ENCODE peak calls at places on chromosomes 12 and 14, in six cellular contexts. U is HCT116, C is neural progenitor cell, N is GM23248, T is MM.1S, A is OCI-LY7. X is an unnamed sample.

GRCh38 chr12:105204916-105205315 is 31.1 kb downstream of the APPL2 start:
- DNase-seq in C (no peak), A (no peak), N (peak; percentile 100), U (no peak), T (no peak), X (no peak)

GRCh38 chr12:71589478-71589881 is 74.2 kb downstream of the ZFC3H1 start:
- DNase-seq in U (no peak), N (peak; percentile 37), C (no peak), A (no peak), T (no peak), X (no peak)

GRCh38 chr12:2057041-2057792 is 4.4 kb downstream of the CACNA1C start:
- DNase-seq in N (peak; percentile 64), T (peak; percentile 52), U (peak; percentile 34), A (peak; percentile 78), C (peak; percentile 93), X (peak; percentile 97)

GRCh38 chr12:117596968-117597367 is 235.5 kb upstream of the NOS1 start:
- DNase-seq in N (no peak), A (no peak), U (no peak), T (no peak), C (no peak), X (no peak)

GRCh38 chr12:84727964-84728363 is 184.6 kb downstream of the SLC6A15 start:
- DNase-seq in U (no peak), T (peak; percentile 41), N (peak; percentile 9), A (no peak), C (no peak), X (peak; percentile 65)

GRCh38 chr14:30848449-30849240 is 25.7 kb upstream of the COCH start:
- DNase-seq in N (no peak), C (no peak), A (no peak), T (no peak), U (no peak), X (no peak)

GRCh38 chr12:27236498-27236897 is 7.6 kb upstream of the STK38L start:
- DNase-seq in C (no peak), A (no peak), T (no peak), U (peak; percentile 13), N (peak; percentile 65), X (no peak)

GRCh38 chr14:26383286-26383685 is 214.5 kb downstream of the NOVA1 start:
- DNase-seq in C (no peak), T (no peak), U (no peak), A (no peak), N (no peak), X (no peak)

GRCh38 chr14:75697918-75698317 is 36.9 kb downstream of the TTLL5 start:
- DNase-seq in U (no peak), T (no peak), C (no peak), N (no peak), A (no peak), X (no peak)

GRCh38 chr14:61258985-61259384 is 22.2 kb downstream of the TMEM30B start:
- DNase-seq in C (no peak), T (no peak), N (peak; percentile 66), U (no peak), A (no peak), X (no peak)

GRCh38 chr12:40336573-40337199 is 111.9 kb downstream of the LRRK2 start:
- DNase-seq in N (peak; percentile 53), C (no peak), A (peak; percentile 28), T (peak; percentile 34), U (no peak), X (peak; percentile 43)

GRCh38 chr12:117986705-117987469 is 18.1 kb upstream of the KSR2 start:
- DNase-seq in N (peak; percentile 89), C (no peak), U (peak; percentile 97), A (no peak), T (no peak), X (no peak)

GRCh38 chr14:75433631-75434556 is 6.1 kb downstream of the JDP2 start:
- DNase-seq in C (no peak), N (peak; percentile 85), A (no peak), T (no peak), U (no peak), X (no peak)

GRCh38 chr12:13088503-13088902 is 15.0 kb downstream of the GSG1 start:
- DNase-seq in A (no peak), C (no peak), U (no peak), N (no peak), T (no peak), X (peak; percentile 92)

GRCh38 chr14:39169541-39169900 is 612 bp downstream of the TRAPPC6B start:
- DNase-seq in C (no peak), N (peak; percentile 43), A (no peak), T (no peak), U (no peak), X (no peak)

GRCh38 chr14:91041450-91041849 is 19.0 kb downstream of the RPS6KA5 start:
- DNase-seq in A (no peak), N (no peak), U (no peak), C (no peak), T (peak; percentile 10), X (no peak)
- TF ChIP-seq EZH2phosphoT487 in A (no peak), N (no peak), U (no peak), C (no peak), T (no peak), X (no peak)

GRCh38 chr12:91040356-91040755 is 17.5 kb downstream of the KERA start:
- DNase-seq in N (peak; percentile 76), T (no peak), U (no peak), A (no peak), C (no peak), X (no peak)

GRCh38 chr12:91043408-91043807 is 14.4 kb downstream of the KERA start:
- DNase-seq in U (no peak), N (no peak), A (no peak), C (no peak), T (peak; percentile 15), X (no peak)
- TF ChIP-seq EZH2phosphoT487 in U (no peak), N (no peak), A (no peak), C (no peak), T (no peak), X (no peak)

DNA sequence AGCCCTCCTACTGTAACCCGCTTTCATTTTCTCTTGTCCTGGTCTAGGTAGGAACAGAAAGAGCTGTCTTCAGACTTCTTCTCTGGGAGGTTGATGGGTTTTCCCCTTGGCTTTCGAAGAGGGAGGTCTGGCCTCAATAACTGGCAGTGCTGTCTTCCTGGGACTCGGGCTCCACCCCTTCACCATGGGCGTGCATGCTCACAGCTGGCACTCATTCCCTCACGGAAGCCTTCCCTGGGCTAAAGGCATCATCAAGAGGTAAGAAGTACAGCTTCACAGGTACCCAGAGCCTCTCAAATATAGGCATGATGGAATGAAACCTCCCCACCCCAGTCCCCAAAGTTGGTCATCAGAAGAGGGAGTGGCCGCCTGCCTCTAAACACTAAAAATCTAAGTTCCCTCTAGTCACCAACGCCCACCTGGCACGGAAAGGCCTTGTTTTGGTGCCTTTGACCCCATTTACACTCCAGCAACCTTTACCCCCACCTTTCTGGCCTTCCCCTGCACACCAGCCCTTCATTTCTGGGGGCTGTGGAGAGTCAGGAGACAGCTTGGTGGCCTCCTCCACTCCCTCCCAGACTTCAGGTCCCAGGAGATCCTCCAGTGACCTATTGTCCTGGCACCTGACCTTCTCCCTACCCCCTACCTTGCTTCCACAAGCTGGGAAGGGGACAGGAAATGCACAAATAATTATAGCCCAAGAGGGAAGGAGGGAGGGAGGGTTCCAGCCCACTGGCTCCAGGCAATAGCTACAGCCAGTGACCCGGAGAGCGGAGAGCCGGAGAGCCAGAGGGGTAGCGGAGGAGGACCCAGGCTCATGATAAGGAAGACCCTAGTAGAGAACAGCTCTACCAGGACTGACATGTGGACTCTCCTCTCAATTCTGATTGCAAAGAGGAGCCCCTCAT is 2.8 kb downstream of the RAPGEF3 start:
- DNase-seq in A (no peak), T (peak; percentile 87), U (no peak), N (peak; percentile 24), C (no peak), X (no peak)
- TF ChIP-seq EZH2phosphoT487 in A (no peak), T (no peak), U (no peak), N (no peak), C (no peak), X (no peak)

DNA sequence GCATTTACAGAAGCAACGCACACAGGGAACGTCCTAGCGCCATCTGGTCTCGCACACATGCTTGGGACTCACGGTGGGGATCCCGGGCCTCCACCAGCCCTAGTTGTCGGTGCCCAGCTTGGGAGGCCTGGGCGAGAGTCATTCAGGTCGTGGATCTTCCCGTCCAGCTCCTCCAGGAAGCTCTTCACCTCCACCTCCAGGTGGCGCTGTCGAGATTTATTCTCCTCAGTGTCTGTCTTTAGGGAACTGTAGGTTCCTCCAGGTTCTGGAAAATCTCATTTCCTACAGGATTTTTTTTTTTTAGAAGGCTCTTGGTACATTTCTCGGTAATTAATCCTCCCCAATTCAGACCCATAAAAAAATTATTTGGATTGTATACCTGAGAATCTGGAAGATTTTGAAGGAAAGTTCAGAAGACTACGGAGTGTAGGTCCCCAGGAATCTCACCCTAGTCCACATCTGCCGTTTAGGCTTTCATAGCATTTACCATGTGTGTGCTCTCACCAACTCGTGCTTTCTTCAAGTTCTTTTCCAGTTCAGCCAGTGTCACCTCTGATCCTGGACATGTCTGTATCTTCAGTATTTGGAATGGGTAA is 910.0 kb downstream of the TMEM121 start:
- DNase-seq in C (no peak), U (no peak), T (peak; percentile 51), N (peak; percentile 9), A (peak; percentile 42), X (peak; percentile 39)
- TF ChIP-seq EZH2phosphoT487 in C (no peak), U (no peak), T (no peak), N (no peak), A (no peak), X (no peak)